ENCODE peak calls at places on chromosome 18, in six cellular contexts. Z is neural progenitor cell, K is nephron progenitor cell, H is left ventricle myocardium inferior, U is GF-D8, T is hypothalamus. X is an unnamed sample.

GRCh38 chr18:2411381-2411977 is 159.8 kb downstream of the METTL4 start:
- DNase-seq in H (no peak), Z (no peak), U (no peak), K (no peak), T (no peak), X (no peak)

GRCh38 chr18:24482826-24483225 is 22.4 kb downstream of the HRH4 start:
- DNase-seq in T (no peak), U (no peak), H (no peak), Z (no peak), K (no peak), X (no peak)

GRCh38 chr18:32093106-32093511 is 1.4 kb downstream of the RNF138 start:
- DNase-seq in U (peak), Z (peak), K (peak), H (peak), T (peak), X (peak)

GRCh38 chr18:58788971-58789797 is 75.5 kb upstream of the ZNF532 start:
- DNase-seq in U (no peak), Z (peak), K (peak), H (peak), T (no peak), X (no peak)

GRCh38 chr18:10239138-10239537 is 215.3 kb upstream of the APCDD1 start:
- DNase-seq in K (no peak), T (no peak), U (no peak), Z (no peak), H (peak), X (peak)

GRCh38 chr18:2898131-2898640 is 51.4 kb downstream of the EMILIN2 start:
- DNase-seq in Z (no peak), U (peak), T (no peak), H (no peak), K (no peak), X (peak)

GRCh38 chr18:32289480-32290075 is 99.7 kb downstream of the MEP1B start:
- DNase-seq in U (no peak), T (no peak), H (no peak), Z (peak), K (peak), X (no peak)

GRCh38 chr18:37289423-37289822 is 276.2 kb downstream of the CELF4 start:
- DNase-seq in U (no peak), K (no peak), Z (no peak), H (peak), T (no peak), X (no peak)

GRCh38 chr18:26568926-26569700 is 20.8 kb upstream of the KCTD1 start:
- DNase-seq in U (no peak), K (no peak), Z (no peak), H (no peak), T (no peak), X (no peak)

GRCh38 chr18:72232611-72233010 is 311.5 kb downstream of the CBLN2 start:
- DNase-seq in T (no peak), U (no peak), Z (no peak), H (no peak), K (no peak), X (no peak)

GRCh38 chr18:25349131-25349925 is 2.6 kb downstream of the ZNF521 start:
- DNase-seq in T (peak), H (peak), U (no peak), K (peak), Z (peak), X (peak)

GRCh38 chr18:23036611-23037259 is 98.5 kb upstream of the CABLES1 start:
- DNase-seq in T (no peak), Z (no peak), H (no peak), U (no peak), K (no peak), X (no peak)

GRCh38 chr18:63676927-63677326 is 15.2 kb upstream of the SERPINB3 start:
- DNase-seq in Z (no peak), H (no peak), T (no peak), U (no peak), K (no peak), X (no peak)

GRCh38 chr18:47756364-47757016 is 174.0 kb downstream of the SMAD2 start:
- DNase-seq in U (no peak), T (peak), Z (peak), H (peak), K (peak), X (no peak)